ENCODE peak calls at places on chromosomes 16 and 17, in eight cellular contexts. B is WERI-Rb-1; T is osteocyte; I is cardiac muscle cell; Y is HCT116; J is neural progenitor cell; W is left ventricle myocardium inferior; S is CD4-positive, alpha-beta T cell. Q is an unnamed sample.
A peak's percentile ranks its signal among the peaks of the same experiment; 100 is the strongest.

GRCh38 chr17:74882517-74883240 is 9.9 kb upstream of the FDXR start:
- DNase-seq in B (peak; percentile 71), T (no peak), I (no peak), Y (no peak), J (peak; percentile 22), W (no peak), S (no peak), Q (no peak)

GRCh38 chr17:55167024-55167721 is 97.6 kb upstream of the HLF start:
- DNase-seq in B (no peak), T (no peak), I (no peak), Y (no peak), J (no peak), W (no peak), S (no peak), Q (no peak)

GRCh38 chr17:44807817-44808155 is 22.3 kb downstream of the GJC1 start:
- DNase-seq in B (peak; percentile 76), T (no peak), I (no peak), Y (no peak), J (no peak), W (no peak), S (no peak), Q (no peak)

GRCh38 chr16:27446721-27447120 is 44.7 kb downstream of the IL21R start:
- DNase-seq in B (no peak), T (no peak), I (no peak), Y (no peak), J (no peak), W (no peak), S (peak; percentile 74), Q (no peak)

GRCh38 chr17:851986-852385 is 69.8 kb downstream of the MRM3 start:
- DNase-seq in B (no peak), T (no peak), I (no peak), Y (no peak), J (no peak), W (no peak), S (no peak), Q (no peak)

GRCh38 chr17:80835816-80836657 is 155.6 kb upstream of the CHMP6 start:
- DNase-seq in B (no peak), T (no peak), I (no peak), Y (no peak), J (no peak), W (no peak), S (no peak), Q (no peak)

GRCh38 chr16:10036951-10037350 is 145.3 kb downstream of the GRIN2A start:
- DNase-seq in B (no peak), T (no peak), I (no peak), Y (no peak), J (no peak), W (no peak), S (no peak), Q (no peak)

GRCh38 chr17:2982854-2983636 is 80.4 kb downstream of the OR1D5 start:
- DNase-seq in B (no peak), T (peak; percentile 83), I (peak; percentile 95), Y (no peak), J (no peak), W (peak; percentile 79), S (no peak), Q (no peak)

GRCh38 chr17:63910096-63910495 is 962 bp downstream of the CSHL1 start:
- DNase-seq in B (no peak), T (no peak), I (no peak), Y (no peak), J (no peak), W (no peak), S (no peak), Q (no peak)

GRCh38 chr16:27177031-27177774 is 26.1 kb upstream of the KDM8 start:
- DNase-seq in B (no peak), T (no peak), I (peak; percentile 64), Y (no peak), J (no peak), W (no peak), S (no peak), Q (no peak)

GRCh38 chr16:79598341-79599181 is 2.0 kb downstream of the MAF start:
- DNase-seq in B (peak; percentile 16), T (peak; percentile 88), I (peak; percentile 50), Y (no peak), J (peak; percentile 87), W (peak; percentile 62), S (peak; percentile 21), Q (no peak)

GRCh38 chr17:48388955-48389764 is 40.9 kb downstream of the SKAP1 start:
- DNase-seq in B (no peak), T (no peak), I (no peak), Y (no peak), J (no peak), W (no peak), S (no peak), Q (no peak)

GRCh38 chr17:80753946-80754345 is 209.3 kb downstream of the RPTOR start:
- DNase-seq in B (no peak), T (no peak), I (no peak), Y (no peak), J (no peak), W (no peak), S (no peak), Q (no peak)

GRCh38 chr17:9002610-9003354 is 18.5 kb upstream of the NTN1 start:
- DNase-seq in B (peak; percentile 68), T (no peak), I (peak; percentile 18), Y (no peak), J (peak; percentile 82), W (peak; percentile 24), S (no peak), Q (no peak)

GRCh38 chr17:31875081-31875480 is 16.0 kb upstream of the COPRS start:
- DNase-seq in B (no peak), T (no peak), I (no peak), Y (no peak), J (no peak), W (no peak), S (no peak), Q (no peak)

GRCh38 chr17:72778161-72779151 is 314.0 kb downstream of the SLC39A11 start:
- DNase-seq in B (peak; percentile 89), T (no peak), I (no peak), Y (no peak), J (no peak), W (no peak), S (no peak), Q (no peak)

GRCh38 chr16:49799172-49799571 is 56.7 kb downstream of the ZNF423 start:
- DNase-seq in B (no peak), T (no peak), I (no peak), Y (no peak), J (peak; percentile 66), W (no peak), S (no peak), Q (no peak)

GRCh38 chr17:51540151-51540550 is 279.8 kb downstream of the UTP18 start:
- DNase-seq in B (no peak), T (no peak), I (no peak), Y (peak; percentile 26), J (no peak), W (no peak), S (peak; percentile 3), Q (no peak)
- TF ChIP-seq CTCF in B (peak; percentile 22), T (no peak), I (no peak), Y (peak; percentile 38), J (peak; percentile 20), W (no peak), S (peak; percentile 51), Q (no peak)

GRCh38 chr16:85917012-85917411 is 18.1 kb downstream of the IRF8 start:
- DNase-seq in B (no peak), T (no peak), I (no peak), Y (no peak), J (no peak), W (no peak), S (no peak), Q (no peak)
- TF ChIP-seq CTCF in B (no peak), T (no peak), I (peak; percentile 40), Y (peak; percentile 76), J (peak; percentile 45), W (no peak), S (no peak), Q (no peak)

GRCh38 chr16:53912155-53912554 is 208.2 kb downstream of the FTO start:
- DNase-seq in B (no peak), T (no peak), I (no peak), Y (no peak), J (no peak), W (no peak), S (no peak), Q (no peak)

GRCh38 chr16:53913920-53914319 is 210.0 kb downstream of the FTO start:
- DNase-seq in B (no peak), T (no peak), I (no peak), Y (no peak), J (no peak), W (no peak), S (no peak), Q (no peak)

GRCh38 chr16:53913082-53913870 is 209.3 kb downstream of the FTO start:
- DNase-seq in B (no peak), T (no peak), I (peak; percentile 96), Y (no peak), J (no peak), W (no peak), S (no peak), Q (peak; percentile 32)

GRCh38 chr16:53910990-53911389 is 207.0 kb downstream of the FTO start:
- DNase-seq in B (no peak), T (no peak), I (no peak), Y (no peak), J (no peak), W (no peak), S (no peak), Q (no peak)

DNA sequence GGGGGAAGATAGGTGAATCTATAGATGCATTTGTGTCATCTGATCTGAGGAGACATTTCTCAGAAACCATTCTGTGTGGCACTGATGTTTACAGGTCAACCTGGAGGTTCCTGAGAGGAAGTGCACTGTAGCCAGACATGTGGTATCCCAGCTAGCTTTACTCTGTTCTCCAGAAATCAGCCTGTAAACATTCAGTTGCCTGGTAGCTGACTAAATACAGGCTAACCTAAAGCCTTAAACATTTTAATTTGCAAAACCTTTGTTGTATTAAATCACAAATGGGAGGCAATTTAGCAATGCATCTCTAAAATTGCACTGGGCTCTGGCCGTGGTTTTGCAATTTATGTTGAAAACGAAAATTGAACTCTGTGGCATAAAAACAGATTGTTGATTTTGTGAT is 207.6 kb downstream of the FTO start:
- DNase-seq in B (no peak), T (no peak), I (no peak), Y (no peak), J (no peak), W (no peak), S (no peak), Q (no peak)
- TF ChIP-seq CTCF in B (no peak), T (no peak), I (no peak), Y (no peak), J (no peak), W (peak; percentile 10), S (no peak), Q (no peak)

DNA sequence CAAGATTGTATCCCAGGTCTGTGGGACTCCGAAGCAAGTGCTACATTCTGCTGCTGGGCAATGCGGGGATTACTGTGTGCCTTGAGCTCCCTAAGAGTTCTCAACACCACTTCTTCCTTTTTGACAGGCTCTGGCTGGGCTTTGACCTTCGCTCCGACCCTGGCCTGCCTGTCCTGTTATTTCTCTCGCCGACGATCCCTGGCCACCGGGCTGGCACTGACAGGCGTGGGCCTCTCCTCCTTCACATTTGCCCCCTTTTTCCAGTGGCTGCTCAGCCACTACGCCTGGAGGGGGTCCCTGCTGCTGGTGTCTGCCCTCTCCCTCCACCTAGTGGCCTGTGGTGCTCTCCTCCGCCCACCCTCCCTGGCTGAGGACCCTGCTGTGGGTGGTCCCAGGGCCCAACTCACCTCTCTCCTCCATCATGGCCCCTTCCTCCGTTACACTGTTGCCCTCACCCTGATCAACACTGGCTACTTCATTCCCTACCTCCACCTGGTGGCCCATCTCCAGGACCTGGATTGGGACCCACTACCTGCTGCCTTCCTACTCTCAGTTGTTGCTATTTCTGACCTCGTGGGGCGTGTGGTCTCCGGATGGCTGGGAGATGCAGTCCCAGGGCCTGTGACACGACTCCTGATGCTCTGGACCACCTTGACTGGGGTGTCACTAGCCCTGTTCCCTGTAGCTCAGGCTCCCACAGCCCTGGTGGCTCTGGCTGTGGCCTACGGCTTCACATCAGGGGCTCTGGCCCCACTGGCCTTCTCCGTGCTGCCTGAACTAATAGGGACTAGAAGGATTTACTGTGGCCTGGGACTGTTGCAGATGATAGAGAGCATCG is 2.4 kb downstream of the SLC16A13 start:
- DNase-seq in B (no peak), T (no peak), I (no peak), Y (no peak), J (peak; percentile 32), W (no peak), S (no peak), Q (no peak)
- TF ChIP-seq CTCF in B (peak; percentile 44), T (no peak), I (peak; percentile 11), Y (peak; percentile 19), J (peak; percentile 14), W (no peak), S (no peak), Q (no peak)